ENCODE peak calls at places on chromosomes 1 and 21, in four cellular contexts. V is AG09309, A is PC-9, N is upper lobe of right lung. Y is an unnamed sample.

GRCh38 chr1:58515794-58516401 is 30.6 kb downstream of the OMA1 start:
- DNase-seq in V (peak), A (peak), N (no peak), Y (peak)

GRCh38 chr1:215682232-215682631 is 115.1 kb downstream of the KCTD3 start:
- DNase-seq in V (no peak), A (no peak), N (no peak), Y (no peak)

GRCh38 chr1:40478276-40478675 is 1.2 kb downstream of the ZFP69 start:
- DNase-seq in V (no peak), A (no peak), N (no peak), Y (no peak)

GRCh38 chr1:112673589-112674439 is 645 bp upstream of the MOV10 start:
- DNase-seq in V (peak), A (no peak), N (no peak), Y (no peak)

GRCh38 chr1:6819641-6820040 is 34.4 kb downstream of the CAMTA1 start:
- DNase-seq in V (no peak), A (no peak), N (no peak), Y (no peak)

GRCh38 chr1:154772056-154772455 is 98.0 kb downstream of the KCNN3 start:
- DNase-seq in V (no peak), A (no peak), N (peak), Y (no peak)

GRCh38 chr1:9719978-9720722 is 68.6 kb downstream of the PIK3CD start:
- DNase-seq in V (no peak), A (no peak), N (no peak), Y (no peak)

GRCh38 chr1:240194120-240194519 is 102.4 kb downstream of the FMN2 start:
- DNase-seq in V (peak), A (no peak), N (no peak), Y (no peak)

GRCh38 chr1:1614204-1614953 is 921 bp upstream of the MIB2 start:
- DNase-seq in V (peak), A (peak), N (peak), Y (peak)

GRCh38 chr1:186030453-186030852 is 296.3 kb downstream of the HMCN1 start:
- DNase-seq in V (no peak), A (no peak), N (no peak), Y (no peak)

GRCh38 chr21:28336299-28336698 is 656.4 kb downstream of the LTN1 start:
- DNase-seq in V (peak), A (peak), N (no peak), Y (peak)
- TF ChIP-seq CTCF in V (peak), A (peak), N (peak), Y (peak)

GRCh38 chr21:41683815-41684214 is 83.0 kb downstream of the RIPK4 start:
- DNase-seq in V (no peak), A (no peak), N (peak), Y (no peak)
- H3K4me3 ChIP-seq in V (no peak), A (no peak), N (no peak), Y (no peak)

GRCh38 chr1:39023140-39023539 is 3.0 kb upstream of the NDUFS5 start:
- DNase-seq in V (no peak), A (no peak), N (no peak), Y (no peak)
- TF ChIP-seq CTCF in V (no peak), A (no peak), N (no peak), Y (no peak)

GRCh38 chr21:43287974-43288755 is 119.4 kb downstream of the CRYAA start:
- DNase-seq in V (no peak), A (peak), N (peak), Y (peak)
- H3K4me3 ChIP-seq in V (no peak), A (peak), N (no peak), Y (no peak)

DNA sequence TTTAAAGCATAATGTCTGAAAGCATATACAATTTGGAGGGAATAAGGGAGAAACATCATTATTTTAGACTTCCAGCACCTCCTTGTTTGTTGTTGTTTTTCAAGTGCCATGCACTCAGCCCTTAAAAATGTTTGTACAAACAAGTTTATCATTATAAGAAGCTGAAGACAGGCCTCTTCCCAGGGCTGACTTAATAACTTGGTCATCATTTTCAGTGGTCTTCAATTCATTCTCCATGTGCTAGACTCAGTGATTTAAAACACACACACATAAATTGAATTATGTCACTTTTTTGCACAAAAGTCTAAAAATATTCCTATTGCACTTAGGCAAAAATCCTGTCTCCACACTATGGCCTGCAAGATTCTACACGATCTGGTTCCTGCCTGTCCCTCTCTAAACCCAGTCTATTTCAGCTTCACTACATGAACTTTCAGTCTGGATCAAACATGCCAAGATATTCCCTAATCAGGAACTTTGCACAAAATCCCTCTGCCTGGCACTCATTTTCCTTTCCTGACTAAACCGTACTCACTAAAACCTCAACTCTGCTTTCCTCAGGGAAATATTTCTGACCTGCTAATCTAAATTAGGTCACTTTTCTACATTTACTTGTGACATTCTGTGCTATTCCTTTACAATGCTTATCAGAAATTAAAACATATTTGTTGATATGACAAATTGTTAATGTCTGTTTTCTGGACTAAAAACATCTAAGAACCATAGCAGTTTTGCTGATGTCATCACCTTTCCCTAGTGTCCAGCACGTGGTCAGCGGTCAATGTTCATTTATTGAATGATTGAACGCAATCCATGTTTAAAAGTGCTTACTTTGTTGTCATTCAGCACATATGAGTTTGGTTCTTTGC is 14.8 kb upstream of the GBP5 start:
- DNase-seq in V (no peak), A (no peak), N (no peak), Y (no peak)
- TF ChIP-seq CTCF in V (no peak), A (no peak), N (no peak), Y (no peak)

Y was measured in retinal pigment epithelial cell.